ENCODE peak calls at places on chromosomes 6 and 20, in five cellular contexts. C is DND-41, O is cardiac muscle cell, E is mesendoderm, D is right cardiac atrium. M is an unnamed sample.

GRCh38 chr6:28742668-28743270 is 181.0 kb downstream of the TRIM27 start:
- DNase-seq in D (no peak), E (peak), C (no peak), O (no peak), M (peak)

GRCh38 chr6:46655803-46656202 is 3.0 kb downstream of the SLC25A27 start:
- DNase-seq in C (no peak), D (no peak), E (peak), O (peak), M (no peak)

GRCh38 chr6:40754481-40755045 is 167.4 kb upstream of the LRFN2 start:
- DNase-seq in E (no peak), O (no peak), C (no peak), D (no peak), M (no peak)

GRCh38 chr6:52326540-52327364 is 35.2 kb upstream of the PAQR8 start:
- DNase-seq in O (no peak), D (no peak), C (no peak), E (no peak), M (no peak)

GRCh38 chr20:40607927-40608326 is 81.1 kb downstream of the MAFB start:
- DNase-seq in C (no peak), E (no peak), D (no peak), O (no peak), M (no peak)

GRCh38 chr20:63290677-63291472 is 2.1 kb upstream of the COL20A1 start:
- DNase-seq in O (peak), E (peak), D (peak), C (peak), M (peak)

GRCh38 chr6:142605922-142606321 is 304.1 kb downstream of the ADGRG6 start:
- DNase-seq in O (no peak), C (no peak), D (no peak), E (no peak), M (no peak)

GRCh38 chr6:135722679-135723078 is 128.8 kb upstream of the PDE7B start:
- DNase-seq in D (no peak), O (no peak), C (no peak), E (no peak), M (no peak)

GRCh38 chr20:38680492-38681118 is 43.7 kb upstream of the SLC32A1 start:
- DNase-seq in E (peak), D (no peak), C (peak), O (peak), M (no peak)

GRCh38 chr6:68086199-68086598 is 548.9 kb upstream of the ADGRB3 start:
- DNase-seq in O (no peak), C (no peak), E (no peak), D (no peak), M (no peak)

GRCh38 chr6:34249469-34250370 is 914 bp upstream of the SMIM29 start:
- DNase-seq in C (no peak), O (no peak), E (no peak), D (no peak), M (no peak)

GRCh38 chr20:23086931-23087411 is 847 bp upstream of the CD93 start:
- DNase-seq in C (no peak), E (no peak), O (no peak), D (peak), M (no peak)

GRCh38 chr6:36131517-36132220 is 1.4 kb downstream of the MAPK13 start:
- DNase-seq in O (peak), D (peak), C (no peak), E (peak), M (peak)
- H3K4me3 ChIP-seq in O (no peak), D (peak), C (no peak), E (no peak), M (peak)

DNA sequence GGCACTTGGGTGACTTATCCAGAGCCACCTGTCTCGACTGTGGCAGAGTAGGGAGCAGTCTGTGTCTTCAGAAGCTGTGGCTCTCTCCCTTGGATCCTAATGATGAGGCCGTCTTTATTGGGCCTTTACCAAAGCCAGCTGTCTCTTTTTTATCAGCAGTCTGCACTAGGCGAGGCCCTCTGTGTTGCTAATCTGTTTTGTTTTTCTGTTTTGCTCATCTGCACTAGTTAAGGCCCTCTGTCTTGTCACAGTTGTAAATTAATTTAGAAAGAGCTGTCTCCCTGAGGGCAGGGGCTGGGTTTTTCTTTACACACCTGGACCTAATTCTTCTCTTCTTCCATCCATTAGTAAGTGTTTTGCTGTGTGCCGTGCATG is 45.0 kb downstream of the CDS2 start:
- DNase-seq in C (no peak), O (no peak), E (no peak), D (no peak), M (no peak)
- H3K4me3 ChIP-seq in C (no peak), O (no peak), E (no peak), D (no peak), M (no peak)

GRCh38 chr6:116697475-116697874 is 16.5 kb downstream of the KPNA5 start:
- DNase-seq in D (no peak), O (no peak), E (no peak), C (no peak), M (no peak)

GRCh38 chr6:116691154-116691553 is 10.1 kb downstream of the KPNA5 start:
- DNase-seq in C (no peak), E (no peak), O (no peak), D (no peak), M (no peak)

DNA sequence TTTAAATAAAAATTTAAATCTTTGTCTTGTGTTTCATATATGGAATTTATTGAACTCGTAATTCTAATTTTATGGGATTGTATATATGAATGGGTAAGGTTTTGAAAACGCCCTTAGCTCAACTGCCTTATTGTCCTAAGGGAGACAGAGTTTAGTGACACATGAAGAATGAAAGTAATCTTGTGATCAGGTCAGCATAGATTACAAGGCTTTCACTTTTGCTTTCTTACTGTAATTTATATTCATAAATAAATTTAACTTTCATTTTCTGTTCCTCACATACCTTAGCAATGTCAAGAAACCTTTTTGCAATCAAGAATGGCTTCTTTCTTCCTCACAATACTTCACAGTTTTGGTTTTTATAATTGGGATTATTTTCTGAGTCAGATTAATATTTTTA is 14.4 kb downstream of the KPNA5 start:
- DNase-seq in D (no peak), O (no peak), C (no peak), E (no peak), M (peak)
- H3K4me3 ChIP-seq in D (no peak), O (no peak), C (no peak), E (no peak), M (peak)

GRCh38 chr20:48400009-48400408 is 427.8 kb downstream of the PREX1 start:
- DNase-seq in D (no peak), C (no peak), O (no peak), E (no peak), M (no peak)

GRCh38 chr20:48404598-48404997 is 423.2 kb downstream of the PREX1 start:
- DNase-seq in C (no peak), O (no peak), E (peak), D (no peak), M (no peak)

GRCh38 chr20:48398506-48399449 is 429.0 kb downstream of the PREX1 start:
- DNase-seq in E (no peak), D (no peak), O (no peak), C (peak), M (no peak)

GRCh38 chr20:48403362-48403761 is 424.4 kb downstream of the PREX1 start:
- DNase-seq in E (no peak), C (no peak), O (no peak), D (no peak), M (no peak)

GRCh38 chr20:48401359-48401758 is 426.4 kb downstream of the PREX1 start:
- DNase-seq in C (no peak), O (no peak), D (peak), E (no peak), M (no peak)
- H3K4me3 ChIP-seq in C (no peak), O (no peak), D (no peak), E (no peak), M (no peak)

DNA sequence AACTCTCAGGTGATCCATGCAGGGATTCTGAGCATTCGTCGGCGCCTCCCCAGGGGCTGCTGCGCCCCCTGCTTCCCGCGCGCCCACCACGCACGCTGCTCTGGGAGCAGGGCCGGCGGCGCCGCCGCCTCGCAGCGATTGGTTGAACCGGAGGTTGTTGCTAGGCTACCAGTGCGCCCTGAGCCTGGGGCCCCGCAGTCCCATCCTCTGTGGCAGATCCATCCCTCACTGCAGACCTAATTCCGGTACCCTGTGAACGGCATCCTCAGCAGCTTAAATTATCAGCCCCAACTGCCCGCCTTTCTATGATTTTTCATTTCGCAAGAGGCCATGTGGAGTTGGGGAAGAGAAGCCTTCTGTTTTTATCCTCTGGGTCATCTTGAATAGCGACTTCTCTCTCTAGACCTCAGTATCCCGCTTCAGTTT is 15.3 kb downstream of the PNPLA1 start:
- DNase-seq in O (peak), E (peak), C (no peak), D (no peak), M (no peak)
- H3K4me3 ChIP-seq in O (no peak), E (no peak), C (no peak), D (no peak), M (no peak)